ENCODE peak calls at places on chromosomes 3 and 15, in four cellular contexts. P is kidney epithelial cell, V is endodermal cell, N is GM13976. T is an unnamed sample.

GRCh38 chr3:24069045-24069444 is 124.0 kb downstream of the NR1D2 start:
- DNase-seq in N (no peak), V (no peak), P (no peak), T (no peak)

GRCh38 chr3:44120721-44121582 is 120.7 kb upstream of the TOPAZ1 start:
- DNase-seq in P (no peak), V (peak; percentile 41), N (no peak), T (no peak)

GRCh38 chr3:184526158-184526483 is 35.5 kb upstream of the EPHB3 start:
- DNase-seq in V (no peak), P (no peak), N (no peak), T (no peak)

GRCh38 chr3:60917136-60917535 is 334.1 kb downstream of the FHIT start:
- DNase-seq in V (no peak), N (no peak), P (no peak), T (no peak)

GRCh38 chr15:65414841-65415621 is 7.7 kb downstream of the IGDCC4 start:
- DNase-seq in V (peak; percentile 94), N (no peak), P (no peak), T (no peak)

GRCh38 chr15:101439920-101440319 is 49.6 kb downstream of the PCSK6 start:
- DNase-seq in N (no peak), V (no peak), P (no peak), T (no peak)

GRCh38 chr3:108239082-108239481 is 16.9 kb upstream of the IFT57 start:
- DNase-seq in V (no peak), N (no peak), P (no peak), T (no peak)

GRCh38 chr15:65952425-65953053 is 83.2 kb downstream of the RAB11A start:
- DNase-seq in N (peak; percentile 41), P (no peak), V (peak; percentile 91), T (no peak)

GRCh38 chr3:117059054-117059989 is 349.7 kb downstream of the TUSC7 start:
- DNase-seq in V (no peak), P (no peak), N (no peak), T (no peak)

GRCh38 chr15:90465140-90465929 is 64.4 kb upstream of the CRTC3 start:
- DNase-seq in P (no peak), N (no peak), V (no peak), T (no peak)

GRCh38 chr3:152997526-152997925 is 162.6 kb downstream of the P2RY1 start:
- DNase-seq in P (no peak), V (no peak), N (no peak), T (no peak)

GRCh38 chr3:32315441-32315840 is 76.2 kb upstream of the CMTM7 start:
- DNase-seq in P (no peak), N (no peak), V (no peak), T (no peak)

GRCh38 chr15:37636736-37637135 is 297.7 kb upstream of the TMCO5A start:
- DNase-seq in P (no peak), N (no peak), V (no peak), T (no peak)

GRCh38 chr15:99536422-99537033 is 29.3 kb upstream of the MEF2A start:
- DNase-seq in P (peak; percentile 16), N (no peak), V (no peak), T (no peak)

GRCh38 chr15:100588638-100589242 is 13.2 kb downstream of the LINS1 start:
- DNase-seq in N (no peak), V (no peak), P (no peak), T (no peak)

GRCh38 chr15:28124841-28125240 is 25.7 kb upstream of the OCA2 start:
- DNase-seq in N (no peak), V (peak; percentile 36), P (no peak), T (no peak)

GRCh38 chr3:64533565-64534317 is 154.1 kb downstream of the ADAMTS9 start:
- DNase-seq in P (peak; percentile 56), V (peak; percentile 96), N (peak; percentile 65), T (peak; percentile 59)

GRCh38 chr3:64530434-64531049 is 157.3 kb downstream of the ADAMTS9 start:
- DNase-seq in P (no peak), V (peak; percentile 93), N (peak; percentile 27), T (peak; percentile 43)
- TF ChIP-seq CTCF in P (peak; percentile 69), V (peak; percentile 89), N (peak; percentile 60), T (no peak)

DNA sequence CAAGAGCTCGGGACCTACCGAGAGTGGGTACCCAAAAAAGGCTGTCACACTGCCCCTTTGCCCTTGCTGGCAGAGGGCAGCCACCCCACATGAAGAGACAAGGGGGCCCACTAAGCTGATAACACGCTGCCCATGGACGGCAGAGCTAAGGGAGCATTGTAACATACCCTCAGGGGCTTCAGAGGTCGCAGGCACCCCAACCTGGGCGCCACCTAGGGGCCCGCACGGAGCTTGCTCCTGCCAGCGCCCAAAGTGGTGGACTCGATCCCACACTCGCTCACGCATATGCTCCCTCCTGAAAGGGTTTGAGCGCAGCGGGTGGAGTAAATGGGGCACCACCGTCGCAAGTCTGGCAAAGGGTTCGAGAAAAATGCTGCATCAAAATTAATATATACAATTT is 975.4 kb downstream of the ZPLD1 start:
- DNase-seq in N (no peak), P (no peak), V (peak; percentile 82), T (no peak)
- TF ChIP-seq CTCF in N (peak; percentile 26), P (no peak), V (peak; percentile 87), T (no peak)

DNA sequence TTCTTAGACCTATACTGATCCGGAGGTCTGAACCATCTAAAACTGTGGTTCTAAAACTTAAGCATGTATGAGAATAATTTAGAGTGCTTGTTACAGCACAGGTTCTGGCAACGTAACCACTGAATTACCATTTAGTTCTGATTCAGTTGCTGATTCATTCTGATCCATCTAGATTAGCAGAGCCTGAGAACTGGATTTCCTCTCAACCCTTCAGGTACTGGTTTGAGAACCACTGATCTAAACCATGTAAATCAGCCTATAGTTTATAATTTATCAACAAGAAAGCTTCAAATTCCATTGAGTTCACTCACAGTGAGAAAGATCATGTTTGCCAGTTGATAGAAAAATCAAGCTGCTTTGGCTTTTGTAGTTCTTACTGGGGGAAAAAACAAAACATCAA is 1001.1 kb upstream of the EPHA6 start:
- DNase-seq in P (no peak), N (no peak), V (no peak), T (no peak)
- TF ChIP-seq CTCF in P (no peak), N (no peak), V (no peak), T (no peak)

GRCh38 chr15:57667171-57667924 is 39.2 kb upstream of the POLR2M start:
- DNase-seq in N (no peak), V (no peak), P (peak; percentile 55), T (no peak)
- TF ChIP-seq CTCF in N (no peak), V (peak; percentile 47), P (peak; percentile 50), T (no peak)

GRCh38 chr3:143000525-143000924 is 845 bp upstream of the U2SURP start:
- DNase-seq in N (no peak), P (peak; percentile 62), V (peak; percentile 55), T (no peak)

GRCh38 chr3:143002727-143003126 is 1.4 kb downstream of the U2SURP start:
- DNase-seq in P (no peak), V (no peak), N (no peak), T (no peak)

GRCh38 chr3:143002083-143002712 is 828 bp downstream of the U2SURP start:
- DNase-seq in V (no peak), N (peak; percentile 47), P (no peak), T (no peak)

GRCh38 chr3:143001034-143001368 is 369 bp upstream of the U2SURP start:
- DNase-seq in V (no peak), P (no peak), N (peak; percentile 86), T (no peak)

GRCh38 chr3:143001369-143002082 is at the start of gene U2SURP:
- DNase-seq in N (peak; percentile 95), P (peak; percentile 86), V (peak; percentile 99), T (peak; percentile 79)
- TF ChIP-seq CTCF in N (no peak), P (no peak), V (no peak), T (no peak)